ENCODE peak calls at places on chromosome 2, in six cellular contexts. Z is breast epithelium; R is DND-41; O is aorta; X is CD4-positive, alpha-beta memory T cell; D is fibroblast of lung. Q is an unnamed sample. For H3K4me1, the result is how much of the 10 kb centered on the place peaks cover.

GRCh38 chr2:127932199-127932877 is 46.6 kb upstream of the AMMECR1L start:
- DNase-seq in Z (no peak), R (no peak), O (no peak), X (no peak), D (peak), Q (peak)

GRCh38 chr2:229728360-229728759 is 14.0 kb upstream of the DNER start:
- DNase-seq in Z (no peak), R (no peak), O (no peak), X (no peak), D (no peak), Q (peak)

GRCh38 chr2:60699617-60700016 is 56.5 kb upstream of the PAPOLG start:
- DNase-seq in Z (no peak), R (no peak), O (no peak), X (no peak), D (no peak), Q (no peak)

GRCh38 chr2:80703532-80703931 is 399.0 kb upstream of the LRRTM1 start:
- DNase-seq in Z (no peak), R (no peak), O (no peak), X (no peak), D (no peak), Q (no peak)

GRCh38 chr2:85852979-85853498 is 35.8 kb downstream of the ST3GAL5 start:
- DNase-seq in Z (no peak), R (peak), O (peak), X (peak), D (no peak), Q (no peak)

GRCh38 chr2:2096803-2097464 is 234.1 kb downstream of the MYT1L start:
- DNase-seq in Z (no peak), R (no peak), O (no peak), X (no peak), D (no peak), Q (no peak)

GRCh38 chr2:46977899-46978298 is 62.3 kb upstream of the MCFD2 start:
- DNase-seq in Z (no peak), R (no peak), O (no peak), X (no peak), D (no peak), Q (no peak)

GRCh38 chr2:63663013-63663864 is 74.5 kb downstream of the MDH1 start:
- DNase-seq in Z (no peak), R (no peak), O (no peak), X (no peak), D (no peak), Q (no peak)

GRCh38 chr2:96073170-96073775 is 38.6 kb upstream of the GPAT2 start:
- DNase-seq in Z (no peak), R (no peak), O (no peak), X (no peak), D (no peak), Q (no peak)

GRCh38 chr2:99430614-99431258 is 59.1 kb downstream of the REV1 start:
- DNase-seq in Z (no peak), R (no peak), O (no peak), X (no peak), D (peak), Q (no peak)

GRCh38 chr2:33077841-33078240 is 131.1 kb downstream of the LTBP1 start:
- DNase-seq in Z (no peak), R (no peak), O (no peak), X (no peak), D (no peak), Q (peak)

GRCh38 chr2:26172866-26173595 is at the start of gene GAREM2:
- DNase-seq in Z (peak), R (no peak), O (no peak), X (no peak), D (no peak), Q (no peak)

GRCh38 chr2:26735883-26736588 is 28.0 kb upstream of the SLC35F6 start:
- DNase-seq in Z (no peak), R (no peak), O (no peak), X (no peak), D (no peak), Q (no peak)

GRCh38 chr2:208042041-208042440 is 16.7 kb upstream of the PLEKHM3 start:
- DNase-seq in Z (no peak), R (no peak), O (no peak), X (no peak), D (peak), Q (no peak)

GRCh38 chr2:150859872-150860271 is 372.4 kb upstream of the RND3 start:
- DNase-seq in Z (no peak), R (no peak), O (no peak), X (no peak), D (no peak), Q (no peak)

GRCh38 chr2:73961274-73961673 is 23.4 kb upstream of the TET3 start:
- DNase-seq in Z (no peak), R (no peak), O (no peak), X (no peak), D (no peak), Q (no peak)

GRCh38 chr2:217650716-217651360 is 352.0 kb downstream of the TNS1 start:
- DNase-seq in Z (no peak), R (peak), O (peak), X (peak), D (peak), Q (peak)

GRCh38 chr2:223044092-223044836 is 7.7 kb upstream of the KCNE4 start:
- DNase-seq in Z (no peak), R (no peak), O (no peak), X (no peak), D (no peak), Q (no peak)

GRCh38 chr2:42653039-42653438 is 84.6 kb downstream of the MTA3 start:
- DNase-seq in Z (no peak), R (no peak), O (no peak), X (no peak), D (no peak), Q (no peak)
- H3K27ac ChIP-seq in Z (no peak), R (no peak), O (no peak), X (no peak), D (no peak), Q (no peak)

GRCh38 chr2:160289803-160290202 is 89.7 kb upstream of the ITGB6 start:
- DNase-seq in Z (no peak), R (no peak), O (no peak), X (no peak), D (peak), Q (no peak)

GRCh38 chr2:160288324-160288723 is 88.3 kb upstream of the ITGB6 start:
- DNase-seq in Z (no peak), R (no peak), O (no peak), X (no peak), D (no peak), Q (no peak)

GRCh38 chr2:160292225-160292624 is 92.2 kb upstream of the ITGB6 start:
- DNase-seq in Z (no peak), R (no peak), O (no peak), X (no peak), D (peak), Q (peak)

GRCh38 chr2:160291382-160291781 is 91.3 kb upstream of the ITGB6 start:
- DNase-seq in Z (no peak), R (no peak), O (no peak), X (no peak), D (no peak), Q (no peak)

GRCh38 chr2:160290590-160290989 is 90.5 kb upstream of the ITGB6 start:
- DNase-seq in Z (no peak), R (no peak), O (no peak), X (no peak), D (no peak), Q (no peak)
- H3K4me1 ChIP-seq in Z (under half), R (under half), O (under half), X (under half), D (under half), Q (under half)

DNA sequence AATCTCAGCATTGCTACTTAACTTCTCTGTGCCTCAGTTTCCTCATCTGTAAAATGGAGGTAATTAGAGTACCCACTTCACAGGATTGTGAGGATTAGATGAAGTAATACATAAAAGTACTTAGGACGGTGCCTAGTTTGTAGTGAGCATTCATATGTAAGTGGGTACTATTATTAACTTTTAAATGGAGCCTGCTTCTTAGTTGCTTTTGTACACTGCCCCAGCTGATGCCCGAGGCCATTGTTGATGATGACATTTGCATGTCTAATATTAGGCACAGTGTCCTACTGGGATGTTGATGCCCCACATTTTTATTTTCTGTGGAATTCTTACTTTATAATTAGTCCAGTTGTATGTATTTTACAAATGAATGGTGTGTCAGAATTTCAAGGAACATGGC is 79.7 kb upstream of the STON1 start:
- DNase-seq in Z (no peak), R (no peak), O (no peak), X (no peak), D (no peak), Q (no peak)
- H3K27ac ChIP-seq in Z (no peak), R (no peak), O (peak), X (no peak), D (no peak), Q (no peak)

DNA sequence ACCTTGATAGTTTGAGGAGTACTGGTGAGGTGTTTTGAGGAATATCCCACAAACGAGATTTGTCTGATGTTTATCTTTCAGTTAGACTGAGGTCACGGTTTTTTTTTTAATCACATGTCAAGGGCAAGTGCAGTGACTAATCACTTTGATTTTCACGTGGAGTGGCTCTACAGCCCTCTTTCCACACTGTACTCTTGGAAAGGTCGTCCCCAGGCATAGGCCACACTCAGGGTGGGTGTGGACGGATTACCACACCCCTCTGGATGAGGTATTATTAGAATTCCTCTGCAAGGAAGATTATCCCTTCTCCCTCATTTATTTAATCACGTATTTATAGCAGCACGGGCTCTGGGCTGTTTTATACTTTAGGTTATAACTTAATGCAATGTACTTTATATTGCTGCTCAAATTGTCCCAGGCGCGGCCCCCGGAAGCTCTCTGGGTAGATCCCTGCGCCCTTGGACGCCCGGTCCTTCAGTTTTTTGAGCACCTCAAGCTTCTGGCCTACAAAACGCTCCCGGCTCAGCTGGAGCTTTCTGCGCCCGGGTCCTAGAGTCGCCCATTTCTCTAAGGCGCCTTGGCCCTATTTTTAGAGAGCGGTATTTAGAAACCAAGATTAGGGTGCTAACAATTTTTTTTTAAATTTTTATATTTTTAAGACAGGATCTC is 515 bp upstream of the PLEKHB2 start:
- DNase-seq in Z (peak), R (peak), O (peak), X (peak), D (peak), Q (peak)
- H3K4me1 ChIP-seq in Z (under half), R (under half), O (under half), X (under half), D (under half), Q (under half)

Q was measured in PC-3.